ENCODE peak calls at places on chromosomes 4 and X, in six cellular contexts. B is colonic mucosa; Y is SJSA1; A is sigmoid colon; R is heart left ventricle; L is effector memory CD4-positive, alpha-beta T cell. S is an unnamed sample. For H3K9me3, the result is how much of the 10 kb centered on the place peaks cover.

GRCh38 chrX:106901781-106902219 is 1.3 kb downstream of the RIPPLY1 start:
- DNase-seq in B (no peak), Y (no peak), A (no peak), R (no peak), L (no peak), S (no peak)

GRCh38 chr4:41067369-41067768 is 147.0 kb downstream of the APBB2 start:
- DNase-seq in B (no peak), Y (no peak), A (no peak), R (no peak), L (no peak), S (no peak)

GRCh38 chr4:122803788-122804208 is 22.8 kb upstream of the FGF2 start:
- DNase-seq in B (no peak), Y (no peak), A (no peak), R (peak), L (no peak), S (no peak)

GRCh38 chr4:24794916-24795665 is at the start of gene SOD3:
- DNase-seq in B (peak), Y (peak), A (peak), R (peak), L (no peak), S (no peak)

GRCh38 chr4:24686866-24687672 is 102.7 kb upstream of the DHX15 start:
- DNase-seq in B (peak), Y (no peak), A (no peak), R (no peak), L (no peak), S (no peak)

GRCh38 chrX:15854080-15854655 is 445 bp downstream of the AP1S2 start:
- DNase-seq in B (peak), Y (peak), A (peak), R (peak), L (no peak), S (peak)

GRCh38 chr4:8831221-8832129 is 40.2 kb downstream of the HMX1 start:
- DNase-seq in B (peak), Y (peak), A (peak), R (peak), L (no peak), S (no peak)

GRCh38 chr4:30717208-30718020 is 2.8 kb upstream of the PCDH7 start:
- DNase-seq in B (peak), Y (no peak), A (peak), R (peak), L (no peak), S (no peak)

GRCh38 chr4:176964116-176964691 is 171.5 kb upstream of the VEGFC start:
- DNase-seq in B (no peak), Y (no peak), A (no peak), R (no peak), L (no peak), S (no peak)

GRCh38 chrX:148133099-148133725 is 152.1 kb downstream of the FMR1NB start:
- DNase-seq in B (no peak), Y (no peak), A (no peak), R (no peak), L (no peak), S (no peak)

GRCh38 chr4:126899382-126899801 is 733.4 kb upstream of the INTU start:
- DNase-seq in B (no peak), Y (no peak), A (no peak), R (peak), L (no peak), S (no peak)

GRCh38 chrX:40175416-40176255 is 77.9 kb upstream of the BCOR start:
- DNase-seq in B (peak), Y (peak), A (peak), R (peak), L (peak), S (peak)

GRCh38 chrX:138858438-138858837 is 146.9 kb upstream of the FGF13 start:
- DNase-seq in B (no peak), Y (peak), A (no peak), R (no peak), L (no peak), S (no peak)

GRCh38 chr4:2354760-2355159 is 63.7 kb downstream of the ZFYVE28 start:
- DNase-seq in B (no peak), Y (no peak), A (peak), R (no peak), L (no peak), S (no peak)

GRCh38 chr4:62410371-62411003 is 1210.4 kb downstream of the ADGRL3 start:
- DNase-seq in B (no peak), Y (no peak), A (no peak), R (peak), L (no peak), S (no peak)

GRCh38 chr4:41212221-41213203 is 1.8 kb downstream of the APBB2 start:
- DNase-seq in B (peak), Y (no peak), A (peak), R (peak), L (no peak), S (no peak)

GRCh38 chr4:17780461-17781071 is 855 bp downstream of the FAM184B start:
- DNase-seq in B (no peak), Y (no peak), A (no peak), R (no peak), L (no peak), S (no peak)

GRCh38 chr4:163495900-163496299 is 1.4 kb downstream of the TMA16 start:
- DNase-seq in B (no peak), Y (no peak), A (no peak), R (no peak), L (no peak), S (no peak)

GRCh38 chr4:113981591-113981990 is 2.1 kb upstream of the ARSJ start:
- DNase-seq in B (no peak), Y (no peak), A (no peak), R (no peak), L (no peak), S (no peak)

GRCh38 chr4:53507671-53508286 is 83.5 kb downstream of the LNX1 start:
- DNase-seq in B (no peak), Y (peak), A (peak), R (peak), L (no peak), S (no peak)

GRCh38 chrX:93791304-93791703 is 117.3 kb downstream of the FAM133A start:
- DNase-seq in B (no peak), Y (no peak), A (no peak), R (no peak), L (no peak), S (no peak)

GRCh38 chrX:127606590-127606989 is 445.6 kb downstream of the ACTRT1 start:
- DNase-seq in B (no peak), Y (no peak), A (no peak), R (no peak), L (no peak), S (no peak)

GRCh38 chrX:19350831-19351447 is 7.2 kb downstream of the PDHA1 start:
- DNase-seq in B (no peak), Y (no peak), A (peak), R (no peak), L (no peak), S (no peak)

GRCh38 chr4:105191621-105192210 is 45.0 kb downstream of the TET2 start:
- DNase-seq in B (no peak), Y (no peak), A (no peak), R (no peak), L (no peak), S (no peak)

GRCh38 chrX:149628768-149629167 is 2.8 kb downstream of the TMEM185A start:
- DNase-seq in B (no peak), Y (no peak), A (no peak), R (no peak), L (no peak), S (no peak)

GRCh38 chrX:149631293-149632165 is at the start of gene TMEM185A:
- DNase-seq in B (peak), Y (peak), A (peak), R (peak), L (peak), S (peak)

GRCh38 chrX:149628280-149628679 is 3.3 kb downstream of the TMEM185A start:
- DNase-seq in B (no peak), Y (no peak), A (no peak), R (no peak), L (no peak), S (no peak)

GRCh38 chrX:149630681-149631292 is 805 bp downstream of the TMEM185A start:
- DNase-seq in B (no peak), Y (no peak), A (no peak), R (peak), L (no peak), S (no peak)

GRCh38 chrX:149629730-149630387 is 1.7 kb downstream of the TMEM185A start:
- DNase-seq in B (no peak), Y (no peak), A (no peak), R (no peak), L (no peak), S (no peak)
- H3K4me3 ChIP-seq in B (no peak), Y (peak), A (no peak), R (peak), L (no peak), S (no peak)

GRCh38 chrX:151742311-151742710 is 7.8 kb downstream of the CNGA2 start:
- DNase-seq in B (no peak), Y (no peak), A (no peak), R (no peak), L (no peak), S (no peak)

GRCh38 chrX:151738751-151739150 is 4.2 kb downstream of the CNGA2 start:
- DNase-seq in B (no peak), Y (no peak), A (peak), R (no peak), L (no peak), S (no peak)

GRCh38 chrX:151745651-151746050 is 11.1 kb downstream of the CNGA2 start:
- DNase-seq in B (no peak), Y (no peak), A (no peak), R (no peak), L (no peak), S (no peak)

GRCh38 chrX:151743651-151744470 is 9.3 kb downstream of the CNGA2 start:
- DNase-seq in B (no peak), Y (no peak), A (peak), R (no peak), L (no peak), S (no peak)

GRCh38 chrX:151741606-151742005 is 7.1 kb downstream of the CNGA2 start:
- DNase-seq in B (no peak), Y (no peak), A (no peak), R (no peak), L (no peak), S (no peak)
- H3K9me3 ChIP-seq in B (under half), Y (under half), A (under half), R (under half), L (under half), S (under half)

GRCh38 chrX:104307341-104307740 is 52.6 kb upstream of the ESX1 start:
- DNase-seq in B (no peak), Y (no peak), A (no peak), R (no peak), L (no peak), S (no peak)

GRCh38 chrX:104310657-104311056 is 55.9 kb upstream of the ESX1 start:
- DNase-seq in B (no peak), Y (no peak), A (no peak), R (no peak), L (no peak), S (no peak)

GRCh38 chrX:104306180-104306579 is 51.4 kb upstream of the ESX1 start:
- DNase-seq in B (no peak), Y (no peak), A (no peak), R (no peak), L (no peak), S (no peak)

GRCh38 chrX:104309169-104309568 is 54.4 kb upstream of the ESX1 start:
- DNase-seq in B (no peak), Y (no peak), A (no peak), R (no peak), L (no peak), S (no peak)

GRCh38 chrX:104310084-104310483 is 55.4 kb upstream of the ESX1 start:
- DNase-seq in B (no peak), Y (no peak), A (no peak), R (no peak), L (no peak), S (no peak)
- H3K4me3 ChIP-seq in B (no peak), Y (peak), A (no peak), R (no peak), L (no peak), S (no peak)

DNA sequence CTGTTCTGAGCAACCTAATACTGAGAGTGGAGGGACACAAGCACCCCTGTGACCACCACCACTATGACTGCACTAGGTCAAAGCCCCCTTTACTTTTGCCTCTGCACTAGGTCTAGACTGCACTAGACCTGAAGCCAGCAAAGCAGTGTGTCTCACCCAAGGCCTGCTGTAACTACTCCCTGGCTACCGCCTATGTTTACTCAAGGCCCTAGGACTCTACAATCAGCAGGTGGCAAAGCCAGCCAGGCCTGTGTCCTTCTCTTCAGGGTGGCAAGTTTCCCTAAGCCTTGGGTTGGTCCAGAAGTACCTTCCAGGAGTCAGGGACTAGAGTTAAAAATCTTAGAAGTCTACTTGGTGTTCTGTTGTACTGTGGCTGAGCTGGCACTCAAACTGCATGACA is 15.9 kb downstream of the RAB33B start:
- DNase-seq in B (no peak), Y (no peak), A (no peak), R (no peak), L (no peak), S (no peak)
- H3K9me3 ChIP-seq in B (under half), Y (under half), A (under half), R (under half), L (under half), S (under half)

GRCh38 chr4:83075696-83076095 is 38.8 kb downstream of the PLAC8 start:
- DNase-seq in B (no peak), Y (no peak), A (no peak), R (no peak), L (no peak), S (no peak)
- H3K4me3 ChIP-seq in B (no peak), Y (no peak), A (no peak), R (no peak), L (no peak), S (no peak)

GRCh38 chr4:212438-213174 is 88.3 kb downstream of the ZNF718 start:
- DNase-seq in B (peak), Y (no peak), A (peak), R (peak), L (no peak), S (no peak)

GRCh38 chr4:213971-214370 is 89.7 kb downstream of the ZNF718 start:
- DNase-seq in B (no peak), Y (no peak), A (no peak), R (no peak), L (no peak), S (no peak)

DNA sequence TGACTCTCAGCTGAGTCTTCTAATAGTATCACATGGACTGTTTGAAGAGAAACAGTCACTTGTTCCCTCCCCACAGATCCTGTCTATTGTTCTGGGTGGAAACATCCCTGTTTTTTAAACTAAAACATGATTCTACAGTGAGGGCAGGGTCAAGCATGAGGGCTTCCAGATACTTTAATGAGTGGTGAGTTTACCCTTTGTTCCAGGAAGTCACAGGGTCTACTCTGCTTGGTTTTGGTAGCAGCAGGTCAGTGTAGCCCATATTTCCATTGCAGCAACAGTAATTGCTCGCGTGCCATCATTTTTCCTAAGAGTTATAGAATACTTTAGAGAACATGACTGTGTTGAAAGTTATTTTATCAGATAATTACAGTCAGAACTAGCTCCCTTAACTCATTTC is 87.4 kb downstream of the ZNF732 start:
- DNase-seq in B (no peak), Y (no peak), A (no peak), R (no peak), L (no peak), S (no peak)
- H3K9me3 ChIP-seq in B (under half), Y (under half), A (under half), R (under half), L (under half), S (under half)

GRCh38 chr4:42390622-42391355 is 6.5 kb upstream of the SHISA3 start:
- DNase-seq in B (no peak), Y (no peak), A (no peak), R (no peak), L (no peak), S (no peak)
- H3K4me3 ChIP-seq in B (no peak), Y (no peak), A (no peak), R (no peak), L (no peak), S (no peak)